ENCODE peak calls at places on chromosome 19, in ten cellular contexts. One of them, this sample, is unnamed.

GRCh38 chr19:5809053-5809452 is 4.2 kb downstream of the NRTN start:
- DNase-seq in IMR-90: no peak
- DNase-seq in uterus: no peak
- DNase-seq in sigmoid colon: no peak
- DNase-seq in stomach: no peak
- DNase-seq in testis: no peak
- DNase-seq in spleen: no peak
- DNase-seq in suprapubic skin: no peak
- DNase-seq in lower leg skin: no peak
- DNase-seq in breast epithelium: no peak
- DNase-seq in this sample: no peak

GRCh38 chr19:48524728-48525127 is 13.1 kb upstream of the LMTK3 start:
- DNase-seq in lower leg skin: no peak
- DNase-seq in IMR-90: no peak
- DNase-seq in uterus: no peak
- DNase-seq in suprapubic skin: no peak
- DNase-seq in spleen: no peak
- DNase-seq in stomach: no peak
- DNase-seq in testis: no peak
- DNase-seq in breast epithelium: no peak
- DNase-seq in sigmoid colon: no peak
- DNase-seq in this sample: no peak

GRCh38 chr19:3785464-3785937 is 680 bp downstream of the MATK start:
- DNase-seq in spleen: peak
- DNase-seq in breast epithelium: no peak
- DNase-seq in stomach: no peak
- DNase-seq in IMR-90: no peak
- DNase-seq in lower leg skin: no peak
- DNase-seq in suprapubic skin: no peak
- DNase-seq in testis: no peak
- DNase-seq in uterus: no peak
- DNase-seq in sigmoid colon: no peak
- DNase-seq in this sample: no peak

GRCh38 chr19:46935066-46935663 is 74.4 kb downstream of the ARHGAP35 start:
- DNase-seq in suprapubic skin: no peak
- DNase-seq in sigmoid colon: no peak
- DNase-seq in breast epithelium: no peak
- DNase-seq in spleen: no peak
- DNase-seq in lower leg skin: no peak
- DNase-seq in testis: no peak
- DNase-seq in uterus: no peak
- DNase-seq in IMR-90: peak
- DNase-seq in stomach: no peak
- DNase-seq in this sample: no peak

GRCh38 chr19:12666305-12667048 is at the start of the genes MAN2B1 and WDR83:
- DNase-seq in IMR-90: peak
- DNase-seq in uterus: peak
- DNase-seq in lower leg skin: peak
- DNase-seq in testis: peak
- DNase-seq in stomach: peak
- DNase-seq in sigmoid colon: peak
- DNase-seq in suprapubic skin: no peak
- DNase-seq in breast epithelium: peak
- DNase-seq in spleen: peak
- DNase-seq in this sample: peak

GRCh38 chr19:3515891-3516422 is 9.8 kb downstream of the FZR1 start:
- DNase-seq in spleen: no peak
- DNase-seq in sigmoid colon: no peak
- DNase-seq in testis: no peak
- DNase-seq in IMR-90: peak
- DNase-seq in uterus: no peak
- DNase-seq in stomach: no peak
- DNase-seq in lower leg skin: no peak
- DNase-seq in breast epithelium: no peak
- DNase-seq in suprapubic skin: no peak
- DNase-seq in this sample: no peak

GRCh38 chr19:39768334-39768733 is 10.3 kb upstream of the LEUTX start:
- DNase-seq in spleen: no peak
- DNase-seq in uterus: no peak
- DNase-seq in suprapubic skin: no peak
- DNase-seq in breast epithelium: no peak
- DNase-seq in testis: no peak
- DNase-seq in lower leg skin: no peak
- DNase-seq in stomach: no peak
- DNase-seq in IMR-90: no peak
- DNase-seq in sigmoid colon: no peak
- DNase-seq in this sample: no peak

GRCh38 chr19:16076958-16077611 is 790 bp downstream of the TPM4 start:
- DNase-seq in suprapubic skin: peak
- DNase-seq in lower leg skin: peak
- DNase-seq in spleen: peak
- DNase-seq in testis: peak
- DNase-seq in breast epithelium: peak
- DNase-seq in uterus: no peak
- DNase-seq in stomach: peak
- DNase-seq in sigmoid colon: peak
- DNase-seq in IMR-90: no peak
- DNase-seq in this sample: peak

GRCh38 chr19:19204181-19204580 is 967 bp upstream of the NR2C2AP start:
- DNase-seq in lower leg skin: no peak
- DNase-seq in sigmoid colon: no peak
- DNase-seq in uterus: no peak
- DNase-seq in stomach: no peak
- DNase-seq in breast epithelium: no peak
- DNase-seq in IMR-90: no peak
- DNase-seq in suprapubic skin: no peak
- DNase-seq in spleen: no peak
- DNase-seq in testis: no peak
- DNase-seq in this sample: no peak

GRCh38 chr19:19201697-19202630 is 1.2 kb downstream of the NR2C2AP start:
- DNase-seq in stomach: no peak
- DNase-seq in suprapubic skin: no peak
- DNase-seq in sigmoid colon: no peak
- DNase-seq in breast epithelium: no peak
- DNase-seq in lower leg skin: no peak
- DNase-seq in uterus: no peak
- DNase-seq in IMR-90: no peak
- DNase-seq in testis: no peak
- DNase-seq in spleen: no peak
- DNase-seq in this sample: no peak

GRCh38 chr19:19205416-19206410 is 2.5 kb upstream of the NR2C2AP start:
- DNase-seq in uterus: no peak
- DNase-seq in testis: no peak
- DNase-seq in lower leg skin: no peak
- DNase-seq in IMR-90: no peak
- DNase-seq in sigmoid colon: no peak
- DNase-seq in breast epithelium: no peak
- DNase-seq in stomach: no peak
- DNase-seq in spleen: no peak
- DNase-seq in suprapubic skin: no peak
- DNase-seq in this sample: no peak

GRCh38 chr19:19202707-19203011 is 555 bp downstream of the NR2C2AP start:
- DNase-seq in stomach: no peak
- DNase-seq in lower leg skin: no peak
- DNase-seq in suprapubic skin: no peak
- DNase-seq in spleen: no peak
- DNase-seq in testis: no peak
- DNase-seq in sigmoid colon: no peak
- DNase-seq in uterus: no peak
- DNase-seq in breast epithelium: no peak
- DNase-seq in IMR-90: no peak
- DNase-seq in this sample: no peak

DNA sequence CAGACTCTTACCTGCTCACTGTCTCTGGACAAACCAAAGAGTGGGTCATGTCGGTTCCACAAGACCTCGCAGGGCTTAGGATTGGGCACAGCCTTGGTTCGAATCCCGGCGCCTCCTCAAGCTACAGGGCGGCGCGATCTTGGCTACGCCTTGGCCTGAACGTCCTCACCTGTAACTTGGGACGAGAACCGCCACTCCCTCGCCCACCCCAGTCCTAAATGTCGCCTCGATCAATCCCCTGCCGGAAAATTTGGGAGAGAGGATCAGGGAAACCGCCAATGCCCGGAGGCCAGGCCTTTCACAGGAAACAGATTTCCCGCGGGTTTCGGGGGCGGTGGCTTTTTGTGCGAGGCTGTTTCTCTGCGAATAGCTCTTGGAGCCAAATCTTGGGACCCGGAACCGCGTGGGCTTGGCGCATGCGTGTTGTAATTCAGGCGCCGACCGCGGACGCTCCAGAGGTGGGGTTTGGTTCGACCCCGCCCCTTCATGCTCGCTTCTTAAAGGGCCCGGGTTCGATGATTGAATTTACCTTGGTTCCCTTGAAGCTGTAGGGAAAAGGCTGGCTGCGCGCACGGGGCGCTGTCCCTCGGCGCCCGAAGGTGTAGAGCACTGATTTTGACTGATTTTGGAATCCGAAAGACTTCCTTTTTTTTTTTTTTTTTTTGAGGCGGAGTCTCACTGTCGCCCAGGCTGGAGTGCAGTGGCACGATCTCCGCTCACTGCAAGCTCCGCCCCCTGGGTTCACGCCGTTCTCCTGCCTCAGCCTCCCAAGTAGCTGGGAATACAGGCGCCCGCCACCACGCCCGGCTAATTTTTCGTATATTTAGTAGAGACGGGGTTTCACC is at the start of gene NR2C2AP:
- DNase-seq in lower leg skin: peak
- DNase-seq in IMR-90: peak
- DNase-seq in stomach: peak
- DNase-seq in testis: peak
- DNase-seq in suprapubic skin: peak
- DNase-seq in spleen: peak
- DNase-seq in uterus: peak
- DNase-seq in breast epithelium: peak
- DNase-seq in sigmoid colon: peak
- DNase-seq in this sample: peak
- TF ChIP-seq POLR2A in lower leg skin: no peak
- TF ChIP-seq POLR2A in IMR-90: no peak
- TF ChIP-seq POLR2A in stomach: no peak
- TF ChIP-seq POLR2A in testis: no peak
- TF ChIP-seq POLR2A in suprapubic skin: no peak
- TF ChIP-seq POLR2A in spleen: no peak
- TF ChIP-seq POLR2A in uterus: no peak
- TF ChIP-seq POLR2A in breast epithelium: no peak
- TF ChIP-seq POLR2A in sigmoid colon: no peak
- TF ChIP-seq POLR2A in this sample: no peak

GRCh38 chr19:56098731-56099577 is 22.1 kb downstream of the ZNF787 start:
- DNase-seq in lower leg skin: no peak
- DNase-seq in IMR-90: no peak
- DNase-seq in stomach: no peak
- DNase-seq in suprapubic skin: no peak
- DNase-seq in testis: no peak
- DNase-seq in breast epithelium: no peak
- DNase-seq in spleen: peak
- DNase-seq in sigmoid colon: no peak
- DNase-seq in uterus: no peak
- DNase-seq in this sample: no peak
- H3K4me3 ChIP-seq in lower leg skin: no peak
- H3K4me3 ChIP-seq in IMR-90: no peak
- H3K4me3 ChIP-seq in stomach: no peak
- H3K4me3 ChIP-seq in suprapubic skin: no peak
- H3K4me3 ChIP-seq in testis: no peak
- H3K4me3 ChIP-seq in breast epithelium: no peak
- H3K4me3 ChIP-seq in spleen: no peak
- H3K4me3 ChIP-seq in sigmoid colon: no peak
- H3K4me3 ChIP-seq in uterus: no peak
- H3K4me3 ChIP-seq in this sample: no peak

GRCh38 chr19:19324059-19324755 is 3.6 kb downstream of the MAU2 start:
- DNase-seq in spleen: no peak
- DNase-seq in testis: no peak
- DNase-seq in sigmoid colon: no peak
- DNase-seq in uterus: no peak
- DNase-seq in suprapubic skin: no peak
- DNase-seq in breast epithelium: no peak
- DNase-seq in lower leg skin: no peak
- DNase-seq in IMR-90: no peak
- DNase-seq in stomach: no peak
- DNase-seq in this sample: no peak

GRCh38 chr19:19316082-19316481 is 4.2 kb downstream of the SUGP1 start:
- DNase-seq in stomach: no peak
- DNase-seq in sigmoid colon: no peak
- DNase-seq in testis: no peak
- DNase-seq in IMR-90: no peak
- DNase-seq in breast epithelium: no peak
- DNase-seq in spleen: no peak
- DNase-seq in suprapubic skin: no peak
- DNase-seq in lower leg skin: no peak
- DNase-seq in uterus: no peak
- DNase-seq in this sample: no peak

GRCh38 chr19:19319725-19320361 is 466 bp downstream of the SUGP1 start:
- DNase-seq in stomach: no peak
- DNase-seq in sigmoid colon: no peak
- DNase-seq in suprapubic skin: no peak
- DNase-seq in uterus: no peak
- DNase-seq in breast epithelium: no peak
- DNase-seq in IMR-90: no peak
- DNase-seq in testis: no peak
- DNase-seq in spleen: no peak
- DNase-seq in lower leg skin: no peak
- DNase-seq in this sample: peak

GRCh38 chr19:19321143-19321577 is 531 bp downstream of the MAU2 start:
- DNase-seq in suprapubic skin: no peak
- DNase-seq in testis: peak
- DNase-seq in breast epithelium: no peak
- DNase-seq in stomach: no peak
- DNase-seq in spleen: no peak
- DNase-seq in uterus: no peak
- DNase-seq in lower leg skin: no peak
- DNase-seq in IMR-90: no peak
- DNase-seq in sigmoid colon: no peak
- DNase-seq in this sample: peak

DNA sequence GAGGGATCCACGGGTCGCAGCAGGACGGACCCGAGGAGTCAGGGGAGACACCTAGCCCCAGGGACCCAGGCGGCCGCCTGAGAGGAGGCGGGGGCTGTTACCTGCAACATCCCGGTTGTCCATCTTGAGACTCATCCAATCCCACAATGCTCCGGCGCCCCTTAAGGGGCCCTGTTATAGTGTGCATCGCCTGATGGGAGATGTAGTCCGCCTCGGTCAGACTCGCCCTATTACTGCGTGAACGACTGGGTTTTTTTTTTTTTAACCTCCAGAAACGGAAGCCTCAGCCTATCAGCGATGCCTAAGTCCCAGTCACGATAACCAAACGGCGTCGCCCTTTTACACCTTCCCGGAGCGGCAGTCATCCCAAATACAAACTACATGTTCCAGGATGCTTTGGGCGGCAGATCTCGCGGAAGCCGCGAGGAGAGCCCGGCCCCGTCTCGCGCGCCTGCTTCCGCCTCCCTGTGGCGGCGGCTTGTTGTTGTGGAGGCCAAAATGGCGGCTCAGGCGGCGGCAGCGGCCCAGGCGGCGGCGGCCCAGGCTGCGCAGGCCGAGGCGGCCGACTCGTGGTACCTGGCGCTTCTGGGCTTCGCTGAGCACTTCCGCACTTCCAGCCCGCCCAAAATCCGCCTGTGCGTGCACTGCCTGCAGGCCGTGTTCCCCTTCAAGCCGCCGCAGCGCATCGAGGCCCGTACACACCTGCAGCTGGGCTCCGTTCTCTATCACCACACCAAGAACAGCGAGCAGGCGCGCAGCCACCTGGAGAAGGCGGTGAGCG is at the start of the genes MAU2 and SUGP1:
- DNase-seq in breast epithelium: peak
- DNase-seq in lower leg skin: peak
- DNase-seq in IMR-90: peak
- DNase-seq in uterus: peak
- DNase-seq in spleen: peak
- DNase-seq in sigmoid colon: peak
- DNase-seq in stomach: peak
- DNase-seq in testis: peak
- DNase-seq in suprapubic skin: peak
- DNase-seq in this sample: peak
- TF ChIP-seq POLR2A in breast epithelium: no peak
- TF ChIP-seq POLR2A in lower leg skin: no peak
- TF ChIP-seq POLR2A in IMR-90: peak
- TF ChIP-seq POLR2A in uterus: peak
- TF ChIP-seq POLR2A in spleen: no peak
- TF ChIP-seq POLR2A in sigmoid colon: no peak
- TF ChIP-seq POLR2A in stomach: no peak
- TF ChIP-seq POLR2A in testis: no peak
- TF ChIP-seq POLR2A in suprapubic skin: no peak
- TF ChIP-seq POLR2A in this sample: peak

DNA sequence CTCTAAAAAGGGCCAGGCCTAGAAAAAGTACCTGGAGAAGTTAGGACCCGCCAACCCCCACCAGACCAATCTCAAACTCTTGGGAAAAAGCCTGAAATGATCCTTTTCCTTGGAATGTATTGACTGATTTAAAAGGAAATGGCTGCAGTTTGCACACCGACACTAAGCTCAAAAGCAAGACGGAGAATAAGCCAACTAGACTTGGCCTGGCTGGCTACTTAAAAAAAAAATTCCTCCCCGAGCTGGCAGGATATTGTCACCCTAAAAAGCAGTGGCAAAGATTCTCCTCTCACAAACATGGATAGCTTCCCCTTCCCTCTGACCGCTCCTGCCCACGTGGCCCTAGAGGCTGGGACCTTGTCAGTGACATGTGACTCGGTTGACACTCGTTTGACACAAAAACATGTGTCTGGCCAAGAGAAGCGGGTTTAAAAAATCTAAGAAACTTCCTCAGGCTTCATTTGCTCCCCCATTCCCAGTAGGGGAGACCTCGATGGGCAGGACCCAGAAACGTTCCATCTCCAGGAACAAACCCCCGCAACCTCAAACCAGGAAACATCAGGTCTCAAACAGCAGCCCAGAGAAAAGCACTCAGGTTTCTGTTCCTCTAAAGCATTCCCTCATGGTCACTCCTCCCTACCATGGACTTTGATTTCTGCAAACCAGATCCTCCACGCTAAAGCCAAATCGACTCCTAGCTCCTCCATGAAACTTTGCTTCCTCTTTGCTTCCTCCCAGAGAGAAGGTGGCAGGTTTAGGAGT is 1.3 kb downstream of the RFX1 start:
- DNase-seq in breast epithelium: peak
- DNase-seq in stomach: peak
- DNase-seq in suprapubic skin: no peak
- DNase-seq in sigmoid colon: peak
- DNase-seq in testis: peak
- DNase-seq in spleen: peak
- DNase-seq in uterus: no peak
- DNase-seq in lower leg skin: peak
- DNase-seq in IMR-90: no peak
- DNase-seq in this sample: peak
- H3K4me3 ChIP-seq in breast epithelium: peak
- H3K4me3 ChIP-seq in stomach: peak
- H3K4me3 ChIP-seq in suprapubic skin: peak
- H3K4me3 ChIP-seq in sigmoid colon: no peak
- H3K4me3 ChIP-seq in testis: peak
- H3K4me3 ChIP-seq in spleen: peak
- H3K4me3 ChIP-seq in uterus: peak
- H3K4me3 ChIP-seq in lower leg skin: no peak
- H3K4me3 ChIP-seq in IMR-90: no peak
- H3K4me3 ChIP-seq in this sample: no peak

This sample was measured in transverse colon.